ENCODE peak calls at places on chromosomes 13 and 19, in six cellular contexts. K, J, E, Z, M and R are unnamed samples.

GRCh38 chr13:80603351-80603750 is 262.4 kb upstream of the SPRY2 start:
- DNase-seq in K (no peak), J (no peak), E (no peak), Z (no peak), M (no peak), R (no peak)

GRCh38 chr13:65555973-65556372 is 1674.2 kb downstream of the PCDH9 start:
- DNase-seq in K (peak), J (no peak), E (no peak), Z (no peak), M (no peak), R (no peak)

GRCh38 chr19:55322495-55322894 is 2.6 kb downstream of the TMEM150B start:
- DNase-seq in K (no peak), J (no peak), E (no peak), Z (no peak), M (no peak), R (no peak)

GRCh38 chr13:54733639-54734038 is 1705.0 kb downstream of the OLFM4 start:
- DNase-seq in K (no peak), J (no peak), E (no peak), Z (no peak), M (no peak), R (no peak)

GRCh38 chr13:92843549-92843948 is 383.1 kb upstream of the GPC6 start:
- DNase-seq in K (peak), J (no peak), E (no peak), Z (no peak), M (no peak), R (peak)

GRCh38 chr13:99227909-99228688 is 27.4 kb downstream of the UBAC2 start:
- DNase-seq in K (no peak), J (no peak), E (no peak), Z (no peak), M (no peak), R (peak)

GRCh38 chr13:113176292-113176691 is 17.8 kb downstream of the PROZ start:
- DNase-seq in K (no peak), J (no peak), E (no peak), Z (no peak), M (no peak), R (peak)

GRCh38 chr19:53945441-53945840 is 17.3 kb upstream of the CACNG8 start:
- DNase-seq in K (no peak), J (no peak), E (no peak), Z (no peak), M (no peak), R (no peak)

GRCh38 chr19:51441410-51442390 is 16.6 kb downstream of the SIGLEC8 start:
- DNase-seq in K (no peak), J (no peak), E (peak), Z (no peak), M (no peak), R (peak)

GRCh38 chr13:107807306-107808073 is 407.8 kb downstream of the LIG4 start:
- DNase-seq in K (peak), J (no peak), E (no peak), Z (no peak), M (no peak), R (no peak)

GRCh38 chr13:22114630-22115311 is 443.9 kb downstream of the FGF9 start:
- DNase-seq in K (no peak), J (no peak), E (peak), Z (no peak), M (no peak), R (peak)

GRCh38 chr13:26961890-26962615 is 201.5 kb upstream of the GPR12 start:
- DNase-seq in K (peak), J (no peak), E (no peak), Z (no peak), M (no peak), R (no peak)

GRCh38 chr19:9295411-9295849 is 14.2 kb downstream of the ZNF699 start:
- DNase-seq in K (no peak), J (no peak), E (no peak), Z (no peak), M (no peak), R (no peak)

GRCh38 chr19:16394681-16395375 is 70.2 kb downstream of the KLF2 start:
- DNase-seq in K (no peak), J (peak), E (no peak), Z (no peak), M (no peak), R (no peak)

GRCh38 chr19:4584670-4585460 is 25.4 kb upstream of the SEMA6B start:
- DNase-seq in K (peak), J (no peak), E (no peak), Z (peak), M (no peak), R (no peak)

GRCh38 chr19:45136507-45137178 is 24.1 kb downstream of the NKPD1 start:
- DNase-seq in K (no peak), J (no peak), E (peak), Z (no peak), M (no peak), R (peak)

GRCh38 chr19:6663236-6664187 is 6.4 kb downstream of the TNFSF14 start:
- DNase-seq in K (no peak), J (no peak), E (no peak), Z (no peak), M (no peak), R (no peak)

GRCh38 chr13:52161193-52161646 is 1.8 kb upstream of the NEK3 start:
- DNase-seq in K (no peak), J (no peak), E (no peak), Z (no peak), M (no peak), R (no peak)

GRCh38 chr19:10797541-10798256 is 38.3 kb downstream of the TMED1 start:
- DNase-seq in K (no peak), J (no peak), E (peak), Z (no peak), M (no peak), R (peak)

GRCh38 chr13:35554972-35555623 is 78.6 kb upstream of the MAB21L1 start:
- DNase-seq in K (no peak), J (no peak), E (no peak), Z (no peak), M (no peak), R (no peak)

GRCh38 chr19:33868821-33869412 is 72.2 kb downstream of the KCTD15 start:
- DNase-seq in K (no peak), J (peak), E (peak), Z (peak), M (peak), R (no peak)

GRCh38 chr13:107788464-107789165 is 426.7 kb downstream of the LIG4 start:
- DNase-seq in K (no peak), J (no peak), E (no peak), Z (no peak), M (no peak), R (no peak)

GRCh38 chr13:35850569-35850968 is 280.6 kb downstream of the DCLK1 start:
- DNase-seq in K (no peak), J (no peak), E (no peak), Z (no peak), M (no peak), R (no peak)

GRCh38 chr13:50594276-50594970 is 249.1 kb downstream of the DLEU7 start:
- DNase-seq in K (no peak), J (no peak), E (peak), Z (peak), M (no peak), R (peak)

GRCh38 chr13:109275848-109276247 is 510.5 kb downstream of the IRS2 start:
- DNase-seq in K (no peak), J (no peak), E (no peak), Z (no peak), M (no peak), R (no peak)

GRCh38 chr13:113915012-113915763 is 51.3 kb upstream of the GAS6 start:
- DNase-seq in K (no peak), J (no peak), E (no peak), Z (no peak), M (peak), R (no peak)

GRCh38 chr13:21957833-21958232 is 287.0 kb downstream of the FGF9 start:
- DNase-seq in K (no peak), J (no peak), E (no peak), Z (no peak), M (no peak), R (no peak)